ENCODE peak calls at places on chromosomes 7 and 10, in four cellular contexts. U, X, I and A are unnamed samples.

GRCh38 chr10:103276941-103277712 is at the start of gene INA:
- DNase-seq in U (peak; percentile 1), X (no peak), I (peak; percentile 94), A (peak; percentile 97)

GRCh38 chr7:132656846-132657776 is 80.8 kb upstream of the PLXNA4 start:
- DNase-seq in U (no peak), X (no peak), I (peak; percentile 27), A (peak; percentile 50)

GRCh38 chr7:102097601-102098161 is 189.0 kb upstream of the SH2B2 start:
- DNase-seq in U (no peak), X (no peak), I (no peak), A (no peak)

GRCh38 chr10:58264780-58265179 is 2.9 kb downstream of the IPMK start:
- DNase-seq in U (no peak), X (no peak), I (no peak), A (peak; percentile 53)

GRCh38 chr7:70574314-70574713 is 557.6 kb upstream of the GALNT17 start:
- DNase-seq in U (peak; percentile 29), X (no peak), I (no peak), A (no peak)

GRCh38 chr7:539731-540411 is 20.2 kb upstream of the PDGFA start:
- DNase-seq in U (no peak), X (peak; percentile 96), I (peak; percentile 77), A (no peak)

GRCh38 chr7:87875151-87876039 is 765 bp downstream of the SLC25A40 start:
- DNase-seq in U (no peak), X (no peak), I (peak; percentile 77), A (peak; percentile 86)

GRCh38 chr7:94367940-94368339 is 26.8 kb upstream of the COL1A2 start:
- DNase-seq in U (no peak), X (no peak), I (no peak), A (no peak)

GRCh38 chr7:11427686-11428273 is 404.2 kb downstream of the THSD7A start:
- DNase-seq in U (peak; percentile 58), X (no peak), I (peak; percentile 48), A (peak; percentile 76)

GRCh38 chr7:120402801-120403200 is 129.8 kb downstream of the KCND2 start:
- DNase-seq in U (no peak), X (no peak), I (no peak), A (no peak)

GRCh38 chr10:111756541-111757061 is 427.0 kb downstream of the GPAM start:
- DNase-seq in U (no peak), X (no peak), I (peak; percentile 15), A (peak; percentile 18)

GRCh38 chr10:73968101-73968515 is 29.8 kb upstream of the VCL start:
- DNase-seq in U (no peak), X (no peak), I (no peak), A (no peak)

GRCh38 chr7:123352226-123352550 is 152.4 kb upstream of the SLC13A1 start:
- DNase-seq in U (no peak), X (no peak), I (no peak), A (no peak)

GRCh38 chr7:107267138-107267537 is 98.3 kb downstream of the HBP1 start:
- DNase-seq in U (no peak), X (no peak), I (no peak), A (no peak)

GRCh38 chr7:80279760-80280159 is 145.1 kb downstream of the GNAI1 start:
- DNase-seq in U (no peak), X (no peak), I (no peak), A (no peak)